ENCODE peak calls at places on chromosome 7, in six cellular contexts. E is HepG2, L is H9, Y is GM23248, T is mammary epithelial cell, Z is endodermal cell. J is an unnamed sample.
A peak's percentile ranks its signal among the peaks of the same experiment; 100 is the strongest.

GRCh38 chr7:25951414-25952276 is 200.4 kb upstream of the NFE2L3 start:
- DNase-seq in L (peak; percentile 41), E (no peak), T (no peak), Y (peak; percentile 49), Z (peak; percentile 62), J (no peak)

GRCh38 chr7:13197501-13197900 is 510.1 kb downstream of the ARL4A start:
- DNase-seq in Y (peak; percentile 52), L (no peak), Z (no peak), T (no peak), E (no peak), J (peak; percentile 68)

GRCh38 chr7:131692131-131692960 is 135.9 kb upstream of the PODXL start:
- DNase-seq in Z (peak; percentile 98), T (peak; percentile 18), L (peak; percentile 88), E (peak; percentile 10), Y (peak; percentile 69), J (peak; percentile 5)

GRCh38 chr7:47461161-47461560 is 120.8 kb downstream of the TNS3 start:
- DNase-seq in T (no peak), L (no peak), E (no peak), Z (no peak), Y (peak; percentile 62), J (peak; percentile 93)

GRCh38 chr7:82050134-82050533 is 280.3 kb upstream of the HGF start:
- DNase-seq in Z (no peak), Y (peak; percentile 91), L (no peak), E (peak; percentile 3), T (peak; percentile 85), J (peak; percentile 92)

GRCh38 chr7:80496586-80496985 is 15.3 kb downstream of the GNAT3 start:
- DNase-seq in T (no peak), Y (peak; percentile 26), E (no peak), Z (no peak), L (no peak), J (peak; percentile 29)

GRCh38 chr7:21912305-21912704 is 33.4 kb downstream of the CDCA7L start:
- DNase-seq in E (no peak), Y (peak; percentile 93), L (no peak), T (no peak), Z (no peak), J (peak; percentile 80)

GRCh38 chr7:44391746-44392617 is 66.6 kb upstream of the CAMK2B start:
- DNase-seq in Z (peak; percentile 28), T (no peak), E (no peak), L (peak; percentile 14), Y (no peak), J (no peak)

GRCh38 chr7:30406664-30407425 is 71.7 kb downstream of the NOD1 start:
- DNase-seq in Y (peak; percentile 2), E (no peak), Z (no peak), T (peak; percentile 97), L (no peak), J (peak; percentile 75)

GRCh38 chr7:142120474-142121000 is 9.0 kb downstream of the MGAM2 start:
- DNase-seq in T (no peak), E (no peak), Z (no peak), Y (no peak), L (no peak), J (no peak)

GRCh38 chr7:134527979-134528371 is 608 bp downstream of the AKR1B10 start:
- DNase-seq in Z (no peak), E (peak; percentile 18), L (no peak), Y (peak; percentile 82), T (peak; percentile 20), J (peak; percentile 74)

GRCh38 chr7:490461-491291 is 29.0 kb downstream of the PDGFA start:
- DNase-seq in E (no peak), L (no peak), Y (no peak), Z (no peak), T (peak; percentile 70), J (no peak)

GRCh38 chr7:6536899-6537298 is 14.4 kb downstream of the GRID2IP start:
- DNase-seq in T (no peak), E (no peak), Y (no peak), L (peak; percentile 94), Z (peak; percentile 94), J (no peak)

GRCh38 chr7:142231716-142232115 is 26.1 kb downstream of the PRSS58 start:
- DNase-seq in T (no peak), Y (peak; percentile 4), L (peak; percentile 88), Z (peak; percentile 91), E (peak; percentile 20), J (no peak)

GRCh38 chr7:27427416-27427815 is 184.8 kb downstream of the EVX1 start:
- DNase-seq in L (no peak), E (no peak), Y (no peak), T (no peak), Z (no peak), J (no peak)

DNA sequence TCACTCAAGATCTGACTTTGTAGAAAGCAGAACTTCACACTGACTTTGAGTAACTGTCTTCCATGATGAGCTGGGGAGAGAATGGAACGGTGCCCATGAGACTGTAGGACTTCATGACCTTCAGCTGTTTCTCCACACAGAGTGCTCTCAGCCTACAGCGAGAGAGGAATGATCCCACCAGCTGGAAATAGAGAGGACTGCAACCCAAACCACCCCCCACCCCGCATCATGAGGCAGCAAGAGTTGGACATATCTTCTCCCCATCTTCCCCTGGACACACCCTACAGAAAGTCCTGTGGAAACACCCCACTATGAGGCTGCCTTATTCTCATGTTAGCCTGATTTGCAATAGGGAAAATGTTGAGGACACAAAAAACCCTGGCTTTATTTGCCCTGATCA is 312.5 kb downstream of the PAXIP1 start:
- DNase-seq in Z (no peak), Y (no peak), T (no peak), L (no peak), E (no peak), J (no peak)
- H3K9ac ChIP-seq in Z (no peak overlapping the region), Y (no peak overlapping the region), T (no peak overlapping the region), L (no peak overlapping the region), E (no peak overlapping the region), J (no peak overlapping the region)

GRCh38 chr7:17403996-17404395 is 105.5 kb downstream of the AHR start:
- DNase-seq in E (peak; percentile 15), Y (no peak), Z (no peak), L (no peak), T (no peak), J (no peak)
- H3K9ac ChIP-seq in E (no peak overlapping the region), Y (no peak overlapping the region), Z (no peak overlapping the region), L (no peak overlapping the region), T (no peak overlapping the region), J (no peak overlapping the region)

GRCh38 chr7:66556549-66557213 is 72.0 kb upstream of the KCTD7 start:
- DNase-seq in L (no peak), E (no peak), Y (no peak), Z (no peak), T (no peak), J (no peak)

GRCh38 chr7:66553001-66553400 is 75.7 kb upstream of the KCTD7 start:
- DNase-seq in Y (no peak), Z (no peak), T (no peak), E (no peak), L (no peak), J (no peak)

GRCh38 chr7:66557214-66558200 is 71.2 kb upstream of the KCTD7 start:
- DNase-seq in Y (peak; percentile 69), Z (peak; percentile 97), E (no peak), T (peak; percentile 22), L (peak; percentile 89), J (no peak)

GRCh38 chr7:66556177-66556548 is 72.5 kb upstream of the KCTD7 start:
- DNase-seq in L (no peak), T (no peak), Y (no peak), E (no peak), Z (no peak), J (no peak)

GRCh38 chr7:66554326-66554725 is 74.4 kb upstream of the KCTD7 start:
- DNase-seq in Z (no peak), E (no peak), T (no peak), Y (peak; percentile 51), L (no peak), J (no peak)
- H3K9ac ChIP-seq in Z (no peak overlapping the region), E (no peak overlapping the region), T (no peak overlapping the region), Y (peak overlapping the region; percentile 32), L (no peak overlapping the region), J (no peak overlapping the region)

GRCh38 chr7:101248276-101248675 is 3.4 kb upstream of the FIS1 start:
- DNase-seq in T (no peak), L (no peak), Z (no peak), E (no peak), Y (no peak), J (no peak)

GRCh38 chr7:101241015-101241363 is 3.4 kb upstream of the CLDN15 start:
- DNase-seq in E (no peak), Y (peak; percentile 38), L (no peak), T (no peak), Z (no peak), J (no peak)

GRCh38 chr7:101244385-101245146 is at the start of gene FIS1:
- DNase-seq in Z (peak; percentile 98), T (peak; percentile 89), Y (peak; percentile 98), L (peak; percentile 97), E (peak; percentile 81), J (peak; percentile 78)

GRCh38 chr7:101243786-101244384 is 996 bp downstream of the FIS1 start:
- DNase-seq in Z (peak; percentile 90), Y (peak; percentile 71), T (no peak), E (no peak), L (peak; percentile 78), J (peak; percentile 29)

DNA sequence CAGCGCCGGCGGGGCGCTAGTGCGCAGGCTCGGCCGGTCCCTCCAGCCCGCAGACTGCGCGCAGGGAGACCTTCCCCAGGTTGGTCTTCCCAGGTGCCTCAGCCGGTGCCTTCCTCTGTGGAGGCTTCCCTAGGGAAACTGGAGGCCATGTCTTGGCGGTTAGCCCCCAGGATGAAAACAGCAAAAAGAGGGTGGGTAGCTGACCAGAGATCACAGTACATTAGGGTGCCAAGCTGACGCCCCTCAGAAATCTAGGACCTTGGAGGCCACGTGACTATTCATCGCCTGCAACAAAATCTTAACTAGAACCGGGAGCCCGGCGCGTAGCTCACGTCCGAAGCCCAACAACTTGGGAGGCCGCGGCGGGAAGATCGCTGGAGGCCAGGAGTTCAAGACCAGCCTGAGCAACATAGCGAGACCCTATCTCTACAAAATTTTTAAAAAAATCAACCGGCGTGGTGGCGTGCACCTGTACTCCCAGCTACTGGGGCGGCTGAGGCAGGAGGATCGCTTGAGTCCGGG is 327 bp upstream of the FIS1 start:
- DNase-seq in L (no peak), E (no peak), Z (no peak), Y (no peak), T (no peak), J (no peak)
- H3K9ac ChIP-seq in L (no peak overlapping the region), E (peak overlapping the region; percentile 83), Z (no peak overlapping the region), Y (peak overlapping the region; percentile 87), T (no peak overlapping the region), J (peak overlapping the region; percentile 93)

GRCh38 chr7:74272305-74273038 is 16.7 kb upstream of the CLIP2 start:
- DNase-seq in T (peak; percentile 67), E (no peak), Y (peak; percentile 97), L (peak; percentile 72), Z (peak; percentile 87), J (peak; percentile 96)
- H3K9ac ChIP-seq in T (no peak overlapping the region), E (peak overlapping the region; percentile 18), Y (peak overlapping the region; percentile 75), L (no peak overlapping the region), Z (peak overlapping the region; percentile 15), J (peak overlapping the region; percentile 81)

DNA sequence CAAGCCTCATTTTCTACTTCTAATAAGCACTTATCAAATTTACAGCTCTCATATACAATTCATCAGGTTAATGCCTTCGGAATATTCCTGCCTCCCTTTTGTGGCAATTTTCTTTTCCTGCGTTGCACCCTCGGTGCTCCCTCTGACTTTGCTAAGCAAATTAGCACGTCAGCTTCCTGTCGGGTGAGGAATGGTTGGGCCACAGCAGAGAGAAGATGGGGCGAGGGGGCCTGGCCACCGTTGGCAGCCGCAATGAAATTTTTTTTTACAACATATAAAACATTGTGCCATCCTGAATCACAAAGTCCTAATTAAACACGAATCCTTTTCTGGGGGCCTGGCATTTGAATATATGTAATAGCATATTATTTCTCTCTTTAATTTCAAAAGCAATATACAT is 28.1 kb downstream of the ELFN1 start:
- DNase-seq in T (no peak), Z (peak; percentile 36), Y (no peak), E (no peak), L (peak; percentile 18), J (no peak)
- H3K9ac ChIP-seq in T (no peak overlapping the region), Z (no peak overlapping the region), Y (no peak overlapping the region), E (no peak overlapping the region), L (no peak overlapping the region), J (no peak overlapping the region)